ENCODE peak calls at places on chromosomes 3 and 15, in nine cellular contexts. C is stimulated activated naive CD8-positive, alpha-beta T cell treated with anti-CD3 and anti-CD28 coated beads, Interleukin-15, Interleukin-2, amounts not matched to agents 100 U/mL and 50 U/mL, for 24 hours; B is nephron progenitor cell; X is NCI-H460; H is keratinocyte; P is BE2C; Y is NCI-H1694 treated with DMSO at 0.1 percent for 48 hours; F is tibial nerve; W is neuronal stem cell. K is an unnamed sample.

GRCh38 chr15:63195257-63196023 is 6.0 kb downstream of the RAB8B start:
- DNase-seq in X (no peak), B (no peak), H (no peak), F (no peak), P (peak), W (no peak), C (no peak), Y (no peak), K (no peak)

GRCh38 chr15:93048759-93049161 is 40.3 kb downstream of the RGMA start:
- DNase-seq in H (no peak), Y (peak), C (no peak), W (no peak), P (no peak), B (no peak), X (no peak), F (no peak), K (no peak)

GRCh38 chr15:76996526-76997401 is 1.8 kb downstream of the PSTPIP1 start:
- DNase-seq in B (no peak), X (no peak), P (peak), H (no peak), C (peak), W (no peak), F (peak), Y (no peak), K (no peak)

GRCh38 chr3:157330206-157330605 is 106.4 kb upstream of the PTX3 start:
- DNase-seq in Y (no peak), X (no peak), P (no peak), H (no peak), W (no peak), C (no peak), B (no peak), F (no peak), K (no peak)

GRCh38 chr15:100703671-100704070 is 101.3 kb downstream of the ASB7 start:
- DNase-seq in C (no peak), W (no peak), H (no peak), X (no peak), Y (no peak), F (no peak), B (no peak), P (no peak), K (no peak)

GRCh38 chr3:124115965-124116364 is 124.0 kb upstream of the ROPN1 start:
- DNase-seq in P (no peak), H (no peak), X (no peak), F (no peak), C (no peak), B (no peak), Y (no peak), W (no peak), K (no peak)

GRCh38 chr3:149390316-149390715 is 12.9 kb upstream of the TM4SF1 start:
- DNase-seq in F (no peak), C (no peak), H (no peak), B (no peak), X (no peak), Y (no peak), P (no peak), W (no peak), K (no peak)

GRCh38 chr3:149934524-149934923 is 36.2 kb downstream of the PFN2 start:
- DNase-seq in C (no peak), P (no peak), B (no peak), W (no peak), Y (no peak), F (no peak), H (no peak), X (no peak), K (no peak)

GRCh38 chr3:127763337-127763736 is 59.0 kb downstream of the MGLL start:
- DNase-seq in H (no peak), W (no peak), B (no peak), Y (no peak), P (no peak), X (no peak), C (no peak), F (no peak), K (no peak)

GRCh38 chr15:100726426-100727190 is 124.2 kb downstream of the ASB7 start:
- DNase-seq in B (no peak), F (no peak), Y (no peak), H (no peak), P (no peak), C (no peak), W (no peak), X (no peak), K (no peak)

GRCh38 chr3:131735121-131735520 is 232.3 kb upstream of the MRPL3 start:
- DNase-seq in P (no peak), B (no peak), X (no peak), W (no peak), C (no peak), F (no peak), Y (no peak), H (no peak), K (no peak)

GRCh38 chr3:72336821-72337479 is 511.3 kb downstream of the SHQ1 start:
- DNase-seq in P (peak), C (no peak), B (peak), H (peak), W (peak), Y (no peak), F (peak), X (no peak), K (peak)

GRCh38 chr15:66706225-66706732 is 4.2 kb downstream of the SMAD6 start:
- DNase-seq in W (no peak), F (no peak), X (no peak), B (peak), C (no peak), H (no peak), Y (no peak), P (peak), K (no peak)

GRCh38 chr15:26179906-26180305 is 316.8 kb upstream of the ATP10A start:
- DNase-seq in H (no peak), X (no peak), W (peak), B (peak), P (no peak), Y (no peak), C (no peak), F (no peak), K (no peak)

GRCh38 chr15:29873942-29874341 is 51.7 kb upstream of the TJP1 start:
- DNase-seq in B (no peak), H (no peak), F (no peak), Y (no peak), X (no peak), C (no peak), P (no peak), W (no peak), K (no peak)

GRCh38 chr15:35603298-35603697 is 57.3 kb upstream of the DPH6 start:
- DNase-seq in Y (no peak), W (no peak), H (no peak), F (no peak), B (no peak), P (no peak), C (no peak), X (no peak), K (no peak)

GRCh38 chr3:62632510-62633294 is 242.5 kb downstream of the CADPS start:
- DNase-seq in C (no peak), H (no peak), X (no peak), P (no peak), F (no peak), B (no peak), W (no peak), Y (peak), K (no peak)

GRCh38 chr15:42921049-42921731 is 612 bp upstream of the TTBK2 start:
- DNase-seq in B (peak), F (no peak), X (no peak), Y (no peak), C (peak), W (peak), H (no peak), P (no peak), K (peak)

GRCh38 chr3:52099006-52099405 is 42.6 kb upstream of the DUSP7 start:
- DNase-seq in F (no peak), B (no peak), H (no peak), C (no peak), W (no peak), X (no peak), P (no peak), Y (no peak), K (no peak)

GRCh38 chr15:98321916-98322315 is 326.4 kb upstream of the IGF1R start:
- DNase-seq in C (no peak), F (no peak), H (peak), B (peak), P (no peak), X (no peak), Y (no peak), W (no peak), K (peak)

GRCh38 chr3:185915642-185916041 is 22.2 kb downstream of the TRA2B start:
- DNase-seq in X (no peak), Y (no peak), P (no peak), B (no peak), W (no peak), H (no peak), F (no peak), C (no peak), K (no peak)

GRCh38 chr15:78620839-78621421 is at the start of gene CHRNA3:
- DNase-seq in C (no peak), X (no peak), P (peak), F (no peak), H (no peak), Y (no peak), B (peak), W (no peak), K (no peak)

K was measured in gastrocnemius medialis.